ENCODE peak calls at places on chromosomes 6 and 20, in four cellular contexts. B, X, K and Q are unnamed samples.

GRCh38 chr6:142474446-142475289 is 172.9 kb downstream of the ADGRG6 start:
- DNase-seq in K (peak), B (peak), X (peak), Q (peak)

GRCh38 chr6:138971601-138972000 is 16.5 kb downstream of the REPS1 start:
- DNase-seq in B (peak), X (no peak), K (no peak), Q (no peak)

GRCh38 chr20:50311308-50312001 is 120.8 kb downstream of the CEBPB start:
- DNase-seq in B (no peak), X (no peak), K (no peak), Q (no peak)

GRCh38 chr20:18404172-18404571 is 62.7 kb downstream of the DZANK1 start:
- DNase-seq in K (no peak), X (no peak), B (peak), Q (no peak)

GRCh38 chr20:4153251-4153650 is 137.9 kb upstream of the RNF24 start:
- DNase-seq in K (no peak), X (no peak), B (no peak), Q (no peak)

GRCh38 chr20:46087161-46087560 is 2.6 kb downstream of the NCOA5 start:
- DNase-seq in B (peak), K (no peak), X (peak), Q (no peak)

GRCh38 chr6:1485678-1486077 is 96.3 kb downstream of the FOXF2 start:
- DNase-seq in B (peak), X (no peak), K (peak), Q (peak)

GRCh38 chr6:93975159-93975558 is 555.8 kb upstream of the EPHA7 start:
- DNase-seq in K (no peak), X (no peak), B (no peak), Q (no peak)

GRCh38 chr6:83113258-83113657 is 45.8 kb downstream of the DOP1A start:
- DNase-seq in K (no peak), X (no peak), B (no peak), Q (no peak)

GRCh38 chr6:154249499-154250298 is 106.9 kb downstream of the IPCEF1 start:
- DNase-seq in X (peak), K (no peak), B (no peak), Q (no peak)

GRCh38 chr6:118736351-118736750 is 85.0 kb upstream of the CEP85L start:
- DNase-seq in X (no peak), K (no peak), B (no peak), Q (no peak)

GRCh38 chr6:6546318-6547110 is 42.0 kb upstream of the LY86 start:
- DNase-seq in B (peak), X (peak), K (no peak), Q (no peak)

GRCh38 chr6:12060780-12061619 is 48.9 kb downstream of the HIVEP1 start:
- DNase-seq in X (peak), K (no peak), B (peak), Q (no peak)

GRCh38 chr6:89707766-89708165 is 69.2 kb upstream of the LYRM2 start:
- DNase-seq in K (no peak), X (no peak), B (no peak), Q (no peak)

GRCh38 chr6:33992191-33992590 is 153.7 kb downstream of the GRM4 start:
- DNase-seq in K (no peak), B (no peak), X (no peak), Q (no peak)

GRCh38 chr6:148551226-148551625 is 195.6 kb upstream of the UST start:
- DNase-seq in X (no peak), K (no peak), B (no peak), Q (no peak)

GRCh38 chr20:16205505-16205904 is 367.7 kb downstream of the KIF16B start:
- DNase-seq in X (no peak), B (peak), K (no peak), Q (no peak)

GRCh38 chr6:166318649-166319600 is 10.7 kb upstream of the PRR18 start:
- DNase-seq in B (no peak), X (no peak), K (no peak), Q (no peak)

GRCh38 chr20:47785900-47786762 is 850 bp upstream of the SULF2 start:
- DNase-seq in K (peak), X (peak), B (peak), Q (peak)

GRCh38 chr6:157461000-157461915 is 80.3 kb downstream of the ZDHHC14 start:
- DNase-seq in B (peak), K (no peak), X (peak), Q (peak)

GRCh38 chr20:24958506-24959385 is 9.7 kb downstream of the CST7 start:
- DNase-seq in X (no peak), B (no peak), K (no peak), Q (no peak)

GRCh38 chr6:25389501-25389900 is 110.3 kb downstream of the CARMIL1 start:
- DNase-seq in B (peak), K (peak), X (no peak), Q (no peak)
- H3K4me3 ChIP-seq in B (no peak), K (no peak), X (no peak), Q (no peak)

DNA sequence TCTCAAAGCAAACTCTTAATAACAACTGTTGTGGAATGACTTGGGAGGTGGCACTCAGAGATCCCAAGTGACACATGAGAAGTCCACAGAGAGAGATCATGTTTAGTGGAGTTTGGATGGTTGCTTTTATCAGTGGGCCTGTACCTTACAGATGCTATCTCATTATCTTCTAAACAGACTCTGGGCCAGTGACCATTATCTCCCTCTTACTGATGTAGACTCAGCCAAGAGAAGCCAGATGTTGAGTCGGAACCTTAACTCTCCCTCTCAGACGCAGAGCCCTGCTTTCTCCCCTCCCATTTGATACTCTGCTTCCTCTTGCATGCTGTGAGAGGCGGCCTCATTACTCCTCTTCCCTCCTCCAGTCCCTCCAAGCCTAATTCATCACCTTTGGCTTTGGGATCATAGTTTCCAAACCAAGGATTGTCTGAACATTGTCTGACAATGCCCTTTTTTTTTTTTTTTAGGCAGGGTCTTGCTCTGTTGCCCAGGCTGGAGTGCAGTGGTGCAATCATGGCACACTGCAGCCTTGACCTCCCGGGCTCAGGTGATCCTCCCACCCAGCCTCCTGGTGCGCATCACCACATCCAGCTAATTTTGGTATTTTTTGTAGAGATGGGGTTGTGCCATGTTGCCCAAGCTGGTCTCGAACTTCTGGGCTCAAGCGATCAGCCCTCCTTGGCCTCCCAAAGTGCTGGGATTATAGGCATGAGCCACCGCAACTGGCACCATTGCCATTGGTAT is 4.5 kb upstream of the DDR1 start:
- DNase-seq in B (no peak), K (no peak), X (no peak), Q (no peak)
- H3K4me3 ChIP-seq in B (no peak), K (no peak), X (no peak), Q (no peak)

GRCh38 chr20:54382419-54382818 is 93.0 kb upstream of the DOK5 start:
- DNase-seq in X (no peak), K (no peak), B (no peak), Q (no peak)

GRCh38 chr20:54377992-54378773 is 97.2 kb upstream of the DOK5 start:
- DNase-seq in B (no peak), K (no peak), X (no peak), Q (no peak)

GRCh38 chr20:54379893-54380292 is 95.5 kb upstream of the DOK5 start:
- DNase-seq in B (no peak), K (no peak), X (no peak), Q (no peak)
- H3K4me3 ChIP-seq in B (no peak), K (no peak), X (no peak), Q (no peak)

DNA sequence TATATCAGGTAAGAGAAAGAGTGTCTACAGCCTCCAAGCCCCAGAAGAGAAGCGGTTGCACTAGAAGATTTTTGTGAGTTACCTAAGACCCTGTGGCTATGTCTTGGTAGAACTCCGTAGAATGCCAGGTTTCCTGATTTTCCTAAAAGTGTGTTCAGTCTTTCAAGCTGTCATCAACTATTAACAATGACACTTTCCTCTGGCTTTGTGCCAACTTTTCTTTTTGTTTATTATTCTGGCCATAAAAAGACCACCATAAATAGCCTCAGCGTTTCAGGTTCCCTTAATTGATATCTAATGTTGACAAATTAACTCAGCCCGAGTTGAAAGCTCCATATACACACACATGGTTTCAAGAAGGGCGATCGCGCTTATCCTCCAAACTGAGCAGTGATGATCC is 1.2 kb downstream of the PAK5 start:
- DNase-seq in X (no peak), B (no peak), K (no peak), Q (no peak)
- H3K4me3 ChIP-seq in X (no peak), B (no peak), K (no peak), Q (no peak)

GRCh38 chr6:37513155-37513554 is 13.5 kb upstream of the CCDC167 start:
- DNase-seq in X (no peak), B (no peak), K (no peak), Q (no peak)
- H3K4me3 ChIP-seq in X (no peak), B (no peak), K (no peak), Q (no peak)

DNA sequence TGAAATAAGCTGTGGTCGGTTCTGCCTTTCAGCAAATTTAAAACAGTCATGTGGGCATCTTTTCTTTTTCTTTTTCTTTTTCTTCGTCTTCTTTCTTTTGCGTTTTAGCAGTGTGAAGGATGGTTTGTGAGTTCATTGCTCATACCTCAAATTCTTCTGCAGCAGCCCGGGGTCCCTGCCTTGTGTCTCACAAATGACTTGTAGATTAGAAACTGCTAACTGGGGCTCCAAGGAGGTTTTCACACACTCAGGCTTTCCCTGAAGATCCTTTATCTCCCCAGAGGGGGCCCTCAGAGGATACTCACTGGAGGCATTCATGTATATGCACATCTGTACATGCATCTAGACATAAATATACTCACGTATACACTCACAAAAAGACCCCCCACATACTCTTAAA is 1.7 kb downstream of the SMOC2 start:
- DNase-seq in K (no peak), B (no peak), X (no peak), Q (no peak)
- H3K4me3 ChIP-seq in K (no peak), B (no peak), X (no peak), Q (no peak)

DNA sequence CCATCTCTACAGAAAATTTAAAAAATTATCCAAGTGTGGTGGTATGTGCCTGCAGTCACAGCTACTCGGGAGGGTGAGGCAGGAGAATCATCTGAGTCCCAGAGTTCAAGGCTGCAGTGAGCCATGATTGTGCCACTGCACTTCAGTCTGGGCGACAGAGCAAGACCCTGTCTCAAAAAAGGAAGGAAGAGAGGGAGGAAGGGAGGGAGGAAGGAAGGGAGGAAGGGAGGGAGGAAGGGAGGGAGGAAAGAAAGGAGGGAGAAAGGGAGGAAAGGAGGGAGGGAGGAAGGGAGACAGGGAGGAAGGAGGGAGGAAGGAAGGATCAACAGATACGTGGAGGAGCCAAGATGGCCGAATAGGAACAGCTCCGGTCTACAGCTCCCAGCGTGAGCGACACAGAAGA is 90.1 kb downstream of the ZNF217 start:
- DNase-seq in K (no peak), B (no peak), X (no peak), Q (no peak)
- H3K4me3 ChIP-seq in K (no peak), B (no peak), X (no peak), Q (no peak)

GRCh38 chr20:36607586-36608387 is 2.2 kb downstream of the RAB5IF start:
- DNase-seq in K (no peak), X (no peak), B (no peak), Q (no peak)
- H3K4me3 ChIP-seq in K (no peak), X (no peak), B (no peak), Q (no peak)